ENCODE peak calls at places on chromosome 1, in eight cellular contexts. K is NAMALWA; M is AG09309; H is T-helper 17 cell; Z is COR-L47; L is left cardiac atrium; T is activated CD8-positive, alpha-beta memory T cell treated with anti-CD3 and anti-CD28 coated beads, Interleukin-2, amount 10 ng/mL, durations not matched to agents 7 days and 5 days; Y is NB4. F is an unnamed sample.

GRCh38 chr1:5404412-5405203 is 587.6 kb downstream of the NPHP4 start:
- DNase-seq in K (no peak), M (no peak), H (no peak), Z (no peak), L (no peak), T (no peak), Y (no peak), F (no peak)

GRCh38 chr1:52423771-52424170 is 19.4 kb downstream of the PRPF38A start:
- DNase-seq in K (no peak), M (no peak), H (peak), Z (no peak), L (no peak), T (peak), Y (peak), F (no peak)

GRCh38 chr1:223331301-223331700 is 32.7 kb downstream of the SUSD4 start:
- DNase-seq in K (no peak), M (no peak), H (no peak), Z (no peak), L (no peak), T (no peak), Y (no peak), F (no peak)

GRCh38 chr1:20884513-20884912 is 97.4 kb upstream of the HP1BP3 start:
- DNase-seq in K (no peak), M (no peak), H (no peak), Z (no peak), L (no peak), T (no peak), Y (no peak), F (no peak)

GRCh38 chr1:51648180-51649109 is 31.6 kb downstream of the OSBPL9 start:
- DNase-seq in K (no peak), M (peak), H (no peak), Z (no peak), L (no peak), T (no peak), Y (peak), F (peak)

GRCh38 chr1:168801032-168801745 is 72.2 kb upstream of the DPT start:
- DNase-seq in K (no peak), M (no peak), H (no peak), Z (no peak), L (no peak), T (no peak), Y (no peak), F (no peak)

GRCh38 chr1:193562121-193562520 is 375.7 kb upstream of the B3GALT2 start:
- DNase-seq in K (no peak), M (no peak), H (no peak), Z (no peak), L (no peak), T (no peak), Y (no peak), F (no peak)

GRCh38 chr1:16615253-16616252 is 2.2 kb upstream of the NBPF1 start:
- DNase-seq in K (no peak), M (no peak), H (no peak), Z (no peak), L (no peak), T (peak), Y (no peak), F (peak)

GRCh38 chr1:163275222-163275621 is 46.5 kb upstream of the NUF2 start:
- DNase-seq in K (no peak), M (no peak), H (no peak), Z (no peak), L (no peak), T (no peak), Y (no peak), F (no peak)

GRCh38 chr1:33433509-33434362 is 2.8 kb upstream of the PHC2 start:
- DNase-seq in K (no peak), M (peak), H (no peak), Z (no peak), L (peak), T (no peak), Y (peak), F (peak)

GRCh38 chr1:179146476-179146875 is 64.6 kb downstream of the TOR3A start:
- DNase-seq in K (no peak), M (no peak), H (no peak), Z (no peak), L (no peak), T (no peak), Y (no peak), F (no peak)

GRCh38 chr1:150971583-150972416 is 2.8 kb downstream of the CERS2 start:
- DNase-seq in K (peak), M (no peak), H (no peak), Z (no peak), L (peak), T (no peak), Y (peak), F (no peak)

GRCh38 chr1:47262787-47263413 is 30.9 kb upstream of the TAL1 start:
- DNase-seq in K (peak), M (peak), H (peak), Z (peak), L (peak), T (peak), Y (peak), F (no peak)

GRCh38 chr1:11934295-11935039 is at the start of gene PLOD1:
- DNase-seq in K (peak), M (no peak), H (peak), Z (peak), L (peak), T (peak), Y (peak), F (peak)

GRCh38 chr1:64861611-64862010 is 104.7 kb downstream of the JAK1 start:
- DNase-seq in K (no peak), M (no peak), H (no peak), Z (no peak), L (no peak), T (no peak), Y (no peak), F (no peak)

GRCh38 chr1:217230412-217230811 is 400.5 kb downstream of the GPATCH2 start:
- DNase-seq in K (no peak), M (no peak), H (no peak), Z (no peak), L (no peak), T (no peak), Y (no peak), F (no peak)

GRCh38 chr1:11487196-11487751 is 8.3 kb downstream of the DISP3 start:
- DNase-seq in K (no peak), M (no peak), H (no peak), Z (no peak), L (no peak), T (no peak), Y (no peak), F (no peak)

GRCh38 chr1:241998950-241999495 is at the start of gene MAP1LC3C:
- DNase-seq in K (no peak), M (no peak), H (no peak), Z (no peak), L (no peak), T (no peak), Y (no peak), F (no peak)

GRCh38 chr1:11174271-11174942 is 14.7 kb upstream of the ANGPTL7 start:
- DNase-seq in K (no peak), M (no peak), H (no peak), Z (no peak), L (no peak), T (no peak), Y (no peak), F (no peak)

GRCh38 chr1:180213401-180214177 is 16.5 kb upstream of the LHX4 start:
- DNase-seq in K (no peak), M (no peak), H (peak), Z (no peak), L (no peak), T (peak), Y (no peak), F (no peak)

GRCh38 chr1:193036337-193037047 is 22.7 kb downstream of the UCHL5 start:
- DNase-seq in K (no peak), M (no peak), H (no peak), Z (no peak), L (no peak), T (no peak), Y (no peak), F (no peak)

GRCh38 chr1:59691261-59691660 is 123.5 kb upstream of the HOOK1 start:
- DNase-seq in K (no peak), M (no peak), H (no peak), Z (no peak), L (peak), T (no peak), Y (no peak), F (peak)

GRCh38 chr1:76881726-76882125 is 14.4 kb downstream of the ST6GALNAC5 start:
- DNase-seq in K (no peak), M (no peak), H (no peak), Z (no peak), L (no peak), T (no peak), Y (no peak), F (no peak)

GRCh38 chr1:215595231-215595630 is 28.1 kb downstream of the KCTD3 start:
- DNase-seq in K (no peak), M (no peak), H (no peak), Z (no peak), L (no peak), T (no peak), Y (no peak), F (no peak)

GRCh38 chr1:7002728-7003127 is 217.5 kb downstream of the CAMTA1 start:
- DNase-seq in K (no peak), M (no peak), H (no peak), Z (no peak), L (no peak), T (no peak), Y (no peak), F (no peak)

GRCh38 chr1:172002725-172003345 is 161.5 kb downstream of the DNM3 start:
- DNase-seq in K (peak), M (no peak), H (no peak), Z (peak), L (no peak), T (no peak), Y (peak), F (no peak)

GRCh38 chr1:231934797-231935196 is 308.2 kb downstream of the DISC1 start:
- DNase-seq in K (no peak), M (no peak), H (no peak), Z (peak), L (peak), T (no peak), Y (no peak), F (no peak)

GRCh38 chr1:201295346-201295745 is 12.0 kb downstream of the PKP1 start:
- DNase-seq in K (no peak), M (no peak), H (no peak), Z (no peak), L (no peak), T (no peak), Y (no peak), F (no peak)

GRCh38 chr1:14424325-14425000 is 174.0 kb upstream of the KAZN start:
- DNase-seq in K (no peak), M (no peak), H (no peak), Z (no peak), L (no peak), T (no peak), Y (no peak), F (no peak)

GRCh38 chr1:8147922-8148321 is 121.8 kb upstream of the ERRFI1 start:
- DNase-seq in K (no peak), M (no peak), H (no peak), Z (no peak), L (no peak), T (no peak), Y (no peak), F (no peak)

GRCh38 chr1:159872896-159873295 is 10.4 kb upstream of the VSIG8 start:
- DNase-seq in K (no peak), M (no peak), H (no peak), Z (no peak), L (no peak), T (no peak), Y (no peak), F (no peak)

GRCh38 chr1:116987256-116987555 is 14.4 kb upstream of the CD101 start:
- DNase-seq in K (no peak), M (no peak), H (peak), Z (no peak), L (peak), T (peak), Y (peak), F (no peak)

GRCh38 chr1:235943581-235944114 is 76.9 kb upstream of the LYST start:
- DNase-seq in K (no peak), M (peak), H (no peak), Z (no peak), L (no peak), T (peak), Y (peak), F (no peak)